ENCODE peak calls at places on chromosomes 7 and 10, in five cellular contexts. N is Karpas-422; U is MCF 10A; S is stimulated activated CD8-positive, alpha-beta memory T cell treated with anti-CD3 and anti-CD28 coated beads, Interleukin-7, amount 100 ng/mL, for 24 hours; D is HAP-1. V is an unnamed sample.
A peak's percentile ranks its signal among the peaks of the same experiment; 100 is the strongest.

GRCh38 chr10:93867481-93867880 is 26.3 kb upstream of the SLC35G1 start:
- DNase-seq in N (no peak), U (no peak), S (no peak), D (no peak), V (no peak)

GRCh38 chr7:150941351-150941982 is 36.7 kb downstream of the KCNH2 start:
- DNase-seq in N (no peak), U (no peak), S (no peak), D (no peak), V (no peak)

GRCh38 chr10:48885376-48885775 is 54.3 kb downstream of the LRRC18 start:
- DNase-seq in N (peak; percentile 44), U (peak; percentile 44), S (no peak), D (no peak), V (no peak)

GRCh38 chr7:27180431-27181175 is 4.4 kb downstream of the HOXA11 start:
- DNase-seq in N (no peak), U (no peak), S (no peak), D (no peak), V (no peak)

GRCh38 chr10:103155485-103156085 is 37.5 kb downstream of the NT5C2 start:
- DNase-seq in N (no peak), U (no peak), S (no peak), D (no peak), V (no peak)

GRCh38 chr10:1643161-1643910 is 94.0 kb downstream of the ADARB2 start:
- DNase-seq in N (peak; percentile 47), U (peak; percentile 51), S (no peak), D (no peak), V (no peak)

GRCh38 chr7:111138196-111138569 is 47.3 kb downstream of the LRRN3 start:
- DNase-seq in N (no peak), U (peak; percentile 57), S (peak; percentile 26), D (peak; percentile 97), V (peak; percentile 4)

GRCh38 chr7:47561715-47562446 is 20.0 kb downstream of the TNS3 start:
- DNase-seq in N (no peak), U (no peak), S (no peak), D (no peak), V (no peak)

GRCh38 chr7:6359742-6360141 is 87.3 kb upstream of the CYTH3 start:
- DNase-seq in N (no peak), U (no peak), S (no peak), D (no peak), V (no peak)

GRCh38 chr7:108282427-108282996 is 152.4 kb upstream of the LAMB4 start:
- DNase-seq in N (no peak), U (peak; percentile 13), S (no peak), D (no peak), V (no peak)

GRCh38 chr7:130231792-130232191 is 24.1 kb downstream of the SSMEM1 start:
- DNase-seq in N (no peak), U (no peak), S (no peak), D (no peak), V (no peak)

GRCh38 chr7:89064831-89065230 is 269.3 kb upstream of the TEX47 start:
- DNase-seq in N (no peak), U (no peak), S (no peak), D (no peak), V (no peak)

GRCh38 chr10:105063796-105064195 is 422.7 kb downstream of the SORCS3 start:
- DNase-seq in N (peak; percentile 81), U (peak; percentile 56), S (no peak), D (peak; percentile 2), V (no peak)

GRCh38 chr10:50850576-50851340 is 34.7 kb downstream of the A1CF start:
- DNase-seq in N (no peak), U (no peak), S (no peak), D (peak; percentile 95), V (no peak)

GRCh38 chr10:108358912-108359311 is 1194.4 kb upstream of the SORCS1 start:
- DNase-seq in N (no peak), U (peak; percentile 88), S (no peak), D (no peak), V (peak; percentile 55)

GRCh38 chr7:105580022-105580740 is 1.1 kb downstream of the EFCAB10 start:
- DNase-seq in N (no peak), U (no peak), S (no peak), D (no peak), V (no peak)

GRCh38 chr10:77074104-77074638 is 563.4 kb downstream of the KCNMA1 start:
- DNase-seq in N (no peak), U (no peak), S (no peak), D (no peak), V (no peak)

GRCh38 chr10:55274367-55274766 is 473.3 kb upstream of the PCDH15 start:
- DNase-seq in N (no peak), U (no peak), S (no peak), D (no peak), V (no peak)

GRCh38 chr10:37700886-37701780 is 156.3 kb downstream of the ZNF248 start:
- DNase-seq in N (no peak), U (no peak), S (no peak), D (no peak), V (no peak)

GRCh38 chr7:21944616-21945373 is 904 bp downstream of the CDCA7L start:
- DNase-seq in N (peak; percentile 81), U (peak; percentile 68), S (no peak), D (peak; percentile 33), V (no peak)

GRCh38 chr10:68594405-68594804 is 34.3 kb downstream of the TET1 start:
- DNase-seq in N (no peak), U (peak; percentile 78), S (no peak), D (no peak), V (no peak)

GRCh38 chr7:105653441-105654005 is 72.2 kb upstream of the EFCAB10 start:
- DNase-seq in N (peak; percentile 32), U (no peak), S (no peak), D (no peak), V (no peak)

GRCh38 chr10:129899564-129899862 is 64.6 kb downstream of the EBF3 start:
- DNase-seq in N (no peak), U (no peak), S (no peak), D (no peak), V (no peak)

GRCh38 chr10:130411496-130412070 is 275.4 kb downstream of the GLRX3 start:
- DNase-seq in N (no peak), U (no peak), S (no peak), D (no peak), V (no peak)

GRCh38 chr7:144995495-144995894 is 159.6 kb upstream of the TPK1 start:
- DNase-seq in N (no peak), U (no peak), S (no peak), D (no peak), V (no peak)

V was measured in AG08396.